ENCODE peak calls at places on chromosome 10, in six cellular contexts. O is mammary epithelial cell, T is astrocyte of the spinal cord, R is OCI-LY7, Y is tibial artery, Z is lower lobe of right lung. G is an unnamed sample.
A peak's percentile ranks its signal among the peaks of the same experiment; 100 is the strongest.

GRCh38 chr10:24209421-24209770 is 458 bp downstream of the KIAA1217 start:
- DNase-seq in O (peak; percentile 70), Y (no peak), R (no peak), Z (no peak), T (no peak), G (no peak)

GRCh38 chr10:34966440-34966839 is 123.7 kb downstream of the CUL2 start:
- DNase-seq in Z (no peak), Y (peak; percentile 1), T (peak; percentile 39), O (no peak), R (no peak), G (no peak)

GRCh38 chr10:7901261-7901660 is 83.0 kb downstream of the TAF3 start:
- DNase-seq in O (no peak), Y (no peak), Z (no peak), R (no peak), T (no peak), G (no peak)

GRCh38 chr10:114686013-114686412 is 27.9 kb upstream of the ABLIM1 start:
- DNase-seq in O (peak; percentile 56), Z (no peak), Y (no peak), R (no peak), T (no peak), G (no peak)

GRCh38 chr10:98446121-98446655 is 547 bp downstream of the HPS1 start:
- DNase-seq in Z (peak; percentile 73), T (peak; percentile 33), O (peak; percentile 27), R (no peak), Y (no peak), G (no peak)

GRCh38 chr10:16779375-16779774 is 37.8 kb downstream of the RSU1 start:
- DNase-seq in O (peak; percentile 2), Y (no peak), Z (no peak), T (no peak), R (no peak), G (no peak)

GRCh38 chr10:62498271-62498670 is 124.1 kb downstream of the ZNF365 start:
- DNase-seq in Z (no peak), T (no peak), Y (no peak), R (no peak), O (no peak), G (no peak)

GRCh38 chr10:122984708-122985107 is 4.5 kb downstream of the PSTK start:
- DNase-seq in Z (no peak), O (no peak), Y (no peak), T (no peak), R (no peak), G (no peak)

GRCh38 chr10:127757033-127757432 is 20.0 kb downstream of the FOXI2 start:
- DNase-seq in T (no peak), O (no peak), Z (no peak), R (no peak), Y (no peak), G (no peak)
- TF ChIP-seq CTCF in T (no peak), O (no peak), Z (no peak), R (peak; percentile 34), Y (no peak), G (peak; percentile 29)

GRCh38 chr10:132169766-132170560 is 16.8 kb upstream of the DPYSL4 start:
- DNase-seq in Z (no peak), R (no peak), T (no peak), Y (peak; percentile 61), O (no peak), G (no peak)
- TF ChIP-seq CTCF in Z (no peak), R (peak; percentile 9), T (no peak), Y (no peak), O (no peak), G (no peak)

DNA sequence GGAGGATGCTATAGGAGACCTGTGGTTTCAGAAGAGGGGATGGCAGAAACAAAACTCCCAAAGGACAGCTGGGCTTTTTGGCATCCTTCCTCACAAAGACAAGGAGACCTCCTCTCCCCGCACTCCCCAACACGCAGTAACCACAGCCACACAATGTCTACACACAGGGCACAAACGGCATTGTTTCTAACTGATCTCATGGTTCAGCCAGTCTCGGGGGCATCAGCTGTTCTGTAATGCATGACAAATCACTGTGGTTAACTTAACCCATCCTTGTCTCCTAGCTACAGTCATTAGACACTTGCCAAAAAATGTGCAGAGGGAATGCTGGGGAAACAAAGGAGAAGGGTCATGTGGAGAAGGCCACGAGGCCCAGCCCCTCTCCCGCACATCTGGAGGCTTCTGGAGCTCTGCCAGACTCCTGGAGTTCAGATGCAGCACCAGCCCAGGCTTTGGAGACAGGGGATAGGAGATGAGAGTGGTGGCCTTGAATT is 7.6 kb upstream of the ADAMTS14 start:
- DNase-seq in Z (no peak), O (peak; percentile 97), T (peak; percentile 98), R (peak; percentile 24), Y (peak; percentile 25), G (peak; percentile 64)
- TF ChIP-seq CTCF in Z (no peak), O (no peak), T (no peak), R (no peak), Y (no peak), G (no peak)

GRCh38 chr10:47403401-47404318 is 19.6 kb upstream of the ZNF488 start:
- DNase-seq in Y (peak; percentile 54), R (no peak), O (no peak), Z (no peak), T (no peak), G (peak; percentile 61)
- TF ChIP-seq CTCF in Y (no peak), R (peak; percentile 25), O (no peak), Z (no peak), T (peak; percentile 8), G (no peak)

G was measured in type B pancreatic cell.